ENCODE peak calls at places on chromosomes 4 and X, in seven cellular contexts. E is BJ, N is mesothelial cell of epicardium, U is NCI-H1694 treated with DMSO at 0.1 percent for 48 hours, B is lower lobe of right lung, D is non-pigmented ciliary epithelial cell, L is heart left ventricle. Z is an unnamed sample.

GRCh38 chrX:23901805-23902204 is 5.9 kb downstream of the APOO start:
- DNase-seq in E (no peak), N (no peak), U (peak), B (no peak), D (no peak), L (peak), Z (no peak)

GRCh38 chr4:88054229-88054628 is 46.8 kb downstream of the PKD2 start:
- DNase-seq in E (peak), N (no peak), U (no peak), B (no peak), D (no peak), L (no peak), Z (no peak)

GRCh38 chr4:173461170-173461569 is 62.3 kb upstream of the SCRG1 start:
- DNase-seq in E (no peak), N (no peak), U (no peak), B (no peak), D (no peak), L (no peak), Z (no peak)

GRCh38 chr4:69822198-69822597 is 37.7 kb downstream of the SULT1E1 start:
- DNase-seq in E (no peak), N (no peak), U (no peak), B (no peak), D (no peak), L (no peak), Z (no peak)

GRCh38 chr4:128525387-128525786 is 237.8 kb upstream of the PGRMC2 start:
- DNase-seq in E (no peak), N (no peak), U (no peak), B (no peak), D (no peak), L (no peak), Z (no peak)

GRCh38 chr4:181877329-181877848 is 365.8 kb upstream of the TENM3 start:
- DNase-seq in E (no peak), N (no peak), U (no peak), B (no peak), D (no peak), L (no peak), Z (no peak)

GRCh38 chr4:100428051-100428450 is 89.8 kb downstream of the EMCN start:
- DNase-seq in E (no peak), N (no peak), U (no peak), B (no peak), D (peak), L (no peak), Z (no peak)

GRCh38 chrX:12946838-12947544 is 27.9 kb upstream of the TMSB4X start:
- DNase-seq in E (no peak), N (peak), U (peak), B (no peak), D (peak), L (peak), Z (peak)

GRCh38 chr4:75469896-75470295 is 44.3 kb downstream of the RCHY1 start:
- DNase-seq in E (no peak), N (no peak), U (no peak), B (no peak), D (no peak), L (no peak), Z (no peak)

Z was measured in sciatic nerve.